ENCODE peak calls at places on chromosome 18, in four cellular contexts. R is psoas muscle, J is MM.1S, P is ovary. X is an unnamed sample. For H3K4me1 and H3K36me3, the result is how much of the 10 kb centered on the place peaks cover.

GRCh38 chr18:68418881-68419280 is 296.0 kb downstream of the TMX3 start:
- DNase-seq in R (no peak), J (no peak), P (no peak), X (no peak)

GRCh38 chr18:27394687-27395086 is 209.6 kb upstream of the CHST9 start:
- DNase-seq in R (no peak), J (no peak), P (no peak), X (no peak)

GRCh38 chr18:68489018-68489792 is 225.7 kb downstream of the TMX3 start:
- DNase-seq in R (no peak), J (no peak), P (no peak), X (no peak)

GRCh38 chr18:69651243-69651642 is 250.6 kb downstream of the DOK6 start:
- DNase-seq in R (no peak), J (no peak), P (no peak), X (no peak)

GRCh38 chr18:62105373-62105772 is 81.5 kb downstream of the PIGN start:
- DNase-seq in R (no peak), J (no peak), P (no peak), X (no peak)

GRCh38 chr18:7370375-7370774 is 139.5 kb downstream of the LRRC30 start:
- DNase-seq in R (peak), J (no peak), P (no peak), X (peak)

GRCh38 chr18:57249109-57249508 is 102.2 kb downstream of the BOD1L2 start:
- DNase-seq in R (no peak), J (no peak), P (no peak), X (no peak)

GRCh38 chr18:10526211-10526949 is 553 bp downstream of the NAPG start:
- DNase-seq in R (peak), J (peak), P (peak), X (peak)

GRCh38 chr18:55401275-55401620 is 186.7 kb downstream of the TCF4 start:
- DNase-seq in R (no peak), J (no peak), P (no peak), X (no peak)

GRCh38 chr18:7733642-7734041 is 166.5 kb downstream of the PTPRM start:
- DNase-seq in R (no peak), J (no peak), P (no peak), X (no peak)

GRCh38 chr18:55337908-55338521 is 250.0 kb downstream of the TCF4 start:
- DNase-seq in R (peak), J (no peak), P (peak), X (peak)

GRCh38 chr18:79484661-79485621 is 89.2 kb downstream of the NFATC1 start:
- DNase-seq in R (peak), J (no peak), P (peak), X (peak)

GRCh38 chr18:80171190-80171872 is 62.3 kb downstream of the ADNP2 start:
- DNase-seq in R (peak), J (no peak), P (peak), X (peak)

GRCh38 chr18:51039138-51040112 is 9.4 kb downstream of the SMAD4 start:
- DNase-seq in R (no peak), J (no peak), P (no peak), X (no peak)

GRCh38 chr18:32577561-32577960 is 106.9 kb upstream of the GAREM1 start:
- DNase-seq in R (no peak), J (no peak), P (no peak), X (no peak)

GRCh38 chr18:53603281-53603680 is 621.2 kb downstream of the MBD2 start:
- DNase-seq in R (no peak), J (no peak), P (no peak), X (no peak)

GRCh38 chr18:28357785-28358401 is 181.0 kb upstream of the CDH2 start:
- DNase-seq in R (no peak), J (no peak), P (no peak), X (no peak)

GRCh38 chr18:51110073-51110797 is 80.2 kb downstream of the SMAD4 start:
- DNase-seq in R (peak), J (peak), P (peak), X (peak)

GRCh38 chr18:55405655-55406373 is 182.2 kb downstream of the TCF4 start:
- DNase-seq in R (peak), J (no peak), P (peak), X (peak)

GRCh38 chr18:51168031-51168742 is 29.3 kb downstream of the MEX3C start:
- DNase-seq in R (no peak), J (no peak), P (no peak), X (no peak)

GRCh38 chr18:36662000-36662399 is 166.8 kb downstream of the TPGS2 start:
- DNase-seq in R (no peak), J (no peak), P (no peak), X (no peak)

GRCh38 chr18:25262920-25263319 is 89.0 kb downstream of the ZNF521 start:
- DNase-seq in R (no peak), J (no peak), P (no peak), X (no peak)

GRCh38 chr18:12776821-12777471 is 74.1 kb downstream of the PSMG2 start:
- DNase-seq in R (no peak), J (no peak), P (no peak), X (no peak)

GRCh38 chr18:12779456-12779855 is 76.6 kb downstream of the PSMG2 start:
- DNase-seq in R (no peak), J (no peak), P (no peak), X (no peak)

GRCh38 chr18:12779043-12779442 is 76.2 kb downstream of the PSMG2 start:
- DNase-seq in R (no peak), J (no peak), P (no peak), X (no peak)

GRCh38 chr18:12774982-12775381 is 72.1 kb downstream of the PSMG2 start:
- DNase-seq in R (no peak), J (no peak), P (no peak), X (no peak)

GRCh38 chr18:12777543-12777942 is 74.7 kb downstream of the PSMG2 start:
- DNase-seq in R (no peak), J (no peak), P (no peak), X (no peak)
- H3K4me3 ChIP-seq in R (no peak), J (no peak), P (no peak), X (peak)

GRCh38 chr18:58671941-58672565 is 788 bp downstream of the MALT1 start:
- DNase-seq in R (no peak), J (peak), P (no peak), X (peak)
- H3K4me1 ChIP-seq in R (under half), J (under half), P (under half), X (under half)

DNA sequence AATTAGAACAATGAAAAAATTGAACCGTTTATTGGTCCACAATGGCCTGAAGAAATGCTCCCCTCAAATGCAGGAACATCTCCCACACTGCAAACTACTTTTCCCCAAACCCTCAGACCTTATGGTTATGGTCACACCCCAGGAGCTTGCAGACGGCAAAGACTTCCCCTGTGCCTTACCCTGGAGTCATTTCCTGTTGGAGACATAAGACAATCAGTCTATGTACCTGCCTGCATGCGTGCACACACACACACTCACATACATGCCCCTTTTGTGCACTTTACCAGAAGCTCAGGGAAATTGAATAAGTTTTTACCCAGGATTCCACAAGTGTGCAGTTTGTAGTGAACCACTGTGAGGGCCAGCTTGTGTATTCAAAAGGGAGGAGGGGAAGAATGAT is 281.9 kb upstream of the CELF4 start:
- DNase-seq in R (no peak), J (no peak), P (no peak), X (no peak)
- H3K36me3 ChIP-seq in R (under half), J (under half), P (under half), X (under half)

DNA sequence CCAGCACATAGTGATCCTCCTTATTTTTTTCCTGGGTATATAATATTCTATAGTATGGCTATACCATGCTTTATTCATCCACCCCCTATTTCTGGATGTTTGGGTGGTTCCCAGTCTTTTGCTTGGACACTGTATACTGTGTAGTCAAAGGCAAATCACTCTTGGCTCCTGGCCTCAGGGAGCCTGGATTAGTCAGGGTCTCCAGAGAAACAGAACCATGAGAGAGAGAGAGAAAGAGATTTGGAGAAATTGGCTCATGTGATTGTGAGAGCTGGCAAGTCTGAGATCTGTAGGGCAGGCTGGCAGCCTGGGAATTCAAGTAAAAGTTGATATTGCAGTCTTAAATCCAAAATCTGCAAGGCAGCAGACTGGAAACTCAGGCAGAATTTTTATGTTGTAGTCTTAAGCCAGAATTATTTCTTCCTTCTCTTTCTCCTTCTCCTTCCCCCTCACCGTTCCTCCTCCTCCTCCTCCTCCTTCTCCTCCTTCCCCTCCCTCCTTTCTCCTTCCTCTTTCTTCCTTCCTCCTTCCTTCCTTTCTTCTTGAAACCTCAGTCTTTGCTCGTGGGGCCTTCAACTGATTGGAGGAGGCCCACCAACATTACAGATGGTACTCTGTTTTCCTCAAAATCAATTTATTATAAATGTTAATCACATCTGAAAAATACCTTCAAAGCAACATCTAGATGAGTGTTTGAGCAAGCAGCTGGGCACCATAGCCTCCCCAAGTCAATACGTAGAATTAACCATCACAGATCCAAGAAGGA is 33.0 kb downstream of the CTIF start:
- DNase-seq in R (no peak), J (no peak), P (no peak), X (no peak)
- H3K4me3 ChIP-seq in R (no peak), J (no peak), P (no peak), X (no peak)

DNA sequence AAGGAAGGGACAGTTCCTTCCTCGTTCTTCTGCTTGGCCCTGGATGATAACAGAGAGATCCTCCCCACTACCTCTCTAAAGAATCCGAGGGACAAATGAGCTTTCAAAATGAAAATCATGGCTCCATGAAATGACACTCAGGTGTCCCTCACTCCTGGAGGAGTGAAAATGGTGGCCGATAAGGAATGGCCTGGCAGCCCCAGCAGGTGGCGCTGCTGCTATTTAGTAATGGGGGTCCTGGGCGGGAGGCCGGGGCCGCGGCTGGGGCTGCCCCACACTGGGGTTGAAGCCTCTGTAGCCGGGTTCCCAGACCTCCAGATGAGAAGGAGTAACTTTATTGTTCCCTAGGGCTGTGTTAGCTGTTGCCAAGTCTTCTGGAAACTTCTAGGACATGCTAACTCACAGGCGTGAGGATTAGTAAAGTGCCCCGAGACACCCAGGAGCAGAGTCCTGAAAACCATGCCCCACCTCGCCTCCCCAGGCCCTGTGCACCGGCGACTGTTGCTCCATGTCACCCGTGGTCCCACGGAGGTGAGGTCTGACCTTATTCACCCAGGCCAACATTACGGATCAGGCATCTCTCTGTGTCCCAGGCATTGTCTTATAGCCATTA is 138.0 kb downstream of the CTIF start:
- DNase-seq in R (peak), J (peak), P (peak), X (peak)
- H3K4me1 ChIP-seq in R (under half), J (under half), P (under half), X (half or more)

GRCh38 chr18:58511306-58511705 is 117.6 kb downstream of the ALPK2 start:
- DNase-seq in R (no peak), J (no peak), P (no peak), X (no peak)

GRCh38 chr18:58514773-58515172 is 114.1 kb downstream of the ALPK2 start:
- DNase-seq in R (no peak), J (no peak), P (no peak), X (no peak)

GRCh38 chr18:58512648-58513338 is 116.1 kb downstream of the ALPK2 start:
- DNase-seq in R (no peak), J (no peak), P (no peak), X (no peak)

GRCh38 chr18:58513615-58514014 is 115.3 kb downstream of the ALPK2 start:
- DNase-seq in R (no peak), J (no peak), P (no peak), X (no peak)

DNA sequence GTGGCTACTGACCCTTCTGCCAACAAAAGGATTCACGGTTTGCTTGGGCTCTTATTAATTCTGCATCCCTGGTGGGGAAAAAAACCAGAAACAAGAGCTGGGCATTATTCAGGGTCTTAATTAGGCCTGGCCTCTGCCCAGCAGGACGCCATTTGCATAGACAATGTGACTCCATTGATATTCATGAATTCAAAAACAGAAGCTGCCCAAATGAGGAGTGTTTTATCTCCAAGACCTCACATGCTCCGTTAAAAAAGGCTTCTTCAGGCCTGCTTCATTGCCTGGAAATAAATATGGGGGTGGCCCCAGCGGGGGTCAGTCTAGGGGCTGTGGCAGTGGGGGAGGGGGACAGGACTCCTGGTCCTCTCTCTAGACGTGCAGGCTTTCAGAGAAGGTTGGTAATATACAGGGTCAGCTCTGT is 116.7 kb downstream of the ALPK2 start:
- DNase-seq in R (no peak), J (no peak), P (no peak), X (no peak)
- H3K36me3 ChIP-seq in R (under half), J (under half), P (under half), X (under half)

GRCh38 chr18:23803755-23804154 is 114.5 kb downstream of the LAMA3 start:
- DNase-seq in R (no peak), J (no peak), P (no peak), X (no peak)
- H3K4me3 ChIP-seq in R (no peak), J (no peak), P (no peak), X (no peak)

DNA sequence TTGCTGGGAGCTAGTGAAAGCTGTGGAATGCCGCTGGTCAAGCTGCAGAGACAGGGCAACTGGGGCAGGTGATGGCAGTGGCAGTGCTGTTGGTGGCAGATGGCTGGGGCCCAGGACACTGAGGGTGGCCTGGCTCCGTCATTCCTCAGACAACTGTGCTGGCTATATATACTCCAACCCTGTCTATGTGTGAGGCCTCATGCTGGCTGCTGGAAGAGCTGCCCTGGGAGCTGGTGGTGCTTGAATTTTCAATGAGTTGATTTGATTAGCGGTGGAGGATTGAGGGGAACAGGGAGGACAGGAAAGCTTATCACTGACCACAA is 66.5 kb upstream of the TMEM200C start:
- DNase-seq in R (no peak), J (no peak), P (no peak), X (no peak)
- H3K4me1 ChIP-seq in R (under half), J (under half), P (under half), X (under half)

DNA sequence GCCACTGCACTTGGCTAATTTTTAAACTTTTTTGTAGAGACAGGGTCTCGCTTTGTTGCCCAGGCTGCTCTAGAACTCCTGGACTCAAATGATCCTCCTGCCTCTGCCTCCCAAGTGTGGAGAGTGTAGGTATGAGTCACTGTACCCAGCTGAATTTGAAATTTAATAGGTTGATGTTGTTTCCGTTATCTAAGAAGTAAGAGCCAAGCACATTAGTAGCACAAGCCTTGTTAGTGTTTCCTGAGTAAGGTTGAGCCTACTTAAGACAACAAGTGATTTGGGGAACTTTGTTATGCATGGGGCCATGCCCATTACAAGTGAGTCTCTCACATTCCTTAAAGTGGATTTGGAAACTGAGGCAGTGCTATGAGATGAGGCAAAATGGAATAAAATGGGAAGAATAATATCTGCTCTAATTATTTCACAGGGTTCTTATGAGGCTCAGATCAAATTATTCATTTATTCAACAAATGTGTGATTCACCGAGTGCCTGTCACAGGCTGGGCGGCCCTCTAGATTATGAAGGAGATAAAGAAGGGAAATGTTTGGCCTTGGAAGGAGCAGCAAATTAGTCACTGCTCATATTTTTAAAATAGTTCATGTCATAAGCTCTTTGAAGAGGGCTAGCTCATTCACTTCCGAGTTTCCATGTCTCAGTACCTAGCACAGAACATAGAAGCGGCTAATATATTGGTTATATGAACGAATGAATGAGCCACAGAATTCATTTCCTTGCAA is 217.2 kb downstream of the LDLRAD4 start:
- DNase-seq in R (no peak), J (no peak), P (no peak), X (no peak)
- H3K36me3 ChIP-seq in R (under half), J (under half), P (under half), X (under half)